ENCODE peak calls at places on chromosomes 3 and 15, in ten cellular contexts. One of them, this sample, is unnamed.

GRCh38 chr3:177824841-177825240 is 627.6 kb upstream of the TBL1XR1 start:
- DNase-seq in NCI-H524: no peak
- DNase-seq in fibroblast of lung: no peak
- DNase-seq in H4: no peak
- DNase-seq in stimulated activated naive CD4-positive, alpha-beta T cell: no peak
- DNase-seq in cardiac muscle cell: no peak
- DNase-seq in NCI-H1417: no peak
- DNase-seq in caudate nucleus: no peak
- DNase-seq in AG08395: no peak
- DNase-seq in MG63: no peak
- DNase-seq in this sample: no peak

GRCh38 chr15:83565553-83566159 is 88.3 kb upstream of the ADAMTSL3 start:
- DNase-seq in caudate nucleus: no peak
- DNase-seq in AG08395: peak; percentile 30
- DNase-seq in MG63: no peak
- DNase-seq in NCI-H524: peak; percentile 33
- DNase-seq in H4: no peak
- DNase-seq in stimulated activated naive CD4-positive, alpha-beta T cell: no peak
- DNase-seq in NCI-H1417: peak; percentile 4
- DNase-seq in fibroblast of lung: peak; percentile 47
- DNase-seq in cardiac muscle cell: peak; percentile 49
- DNase-seq in this sample: peak; percentile 37

GRCh38 chr3:69739204-69740102 is at the start of gene MITF:
- DNase-seq in NCI-H524: peak; percentile 76
- DNase-seq in H4: peak; percentile 65
- DNase-seq in stimulated activated naive CD4-positive, alpha-beta T cell: no peak
- DNase-seq in fibroblast of lung: peak; percentile 88
- DNase-seq in cardiac muscle cell: peak; percentile 92
- DNase-seq in MG63: peak; percentile 90
- DNase-seq in caudate nucleus: peak; percentile 85
- DNase-seq in NCI-H1417: peak; percentile 80
- DNase-seq in AG08395: peak; percentile 95
- DNase-seq in this sample: peak; percentile 95

GRCh38 chr15:94692697-94693096 is 461.3 kb downstream of the MCTP2 start:
- DNase-seq in AG08395: no peak
- DNase-seq in fibroblast of lung: no peak
- DNase-seq in NCI-H524: no peak
- DNase-seq in H4: no peak
- DNase-seq in MG63: no peak
- DNase-seq in cardiac muscle cell: no peak
- DNase-seq in caudate nucleus: no peak
- DNase-seq in NCI-H1417: no peak
- DNase-seq in stimulated activated naive CD4-positive, alpha-beta T cell: no peak
- DNase-seq in this sample: no peak

GRCh38 chr3:141308588-141309218 is 59.6 kb upstream of the ZBTB38 start:
- DNase-seq in H4: peak; percentile 80
- DNase-seq in fibroblast of lung: peak; percentile 49
- DNase-seq in cardiac muscle cell: peak; percentile 64
- DNase-seq in AG08395: peak; percentile 51
- DNase-seq in NCI-H524: peak; percentile 88
- DNase-seq in NCI-H1417: peak; percentile 57
- DNase-seq in caudate nucleus: peak; percentile 22
- DNase-seq in MG63: peak; percentile 41
- DNase-seq in stimulated activated naive CD4-positive, alpha-beta T cell: no peak
- DNase-seq in this sample: peak; percentile 71

GRCh38 chr3:48118322-48118721 is 69.9 kb downstream of the CDC25A start:
- DNase-seq in NCI-H524: no peak
- DNase-seq in MG63: no peak
- DNase-seq in fibroblast of lung: no peak
- DNase-seq in AG08395: no peak
- DNase-seq in stimulated activated naive CD4-positive, alpha-beta T cell: no peak
- DNase-seq in cardiac muscle cell: no peak
- DNase-seq in caudate nucleus: no peak
- DNase-seq in NCI-H1417: no peak
- DNase-seq in H4: no peak
- DNase-seq in this sample: no peak

GRCh38 chr3:147903037-147903436 is 493.9 kb downstream of the ZIC1 start:
- DNase-seq in cardiac muscle cell: no peak
- DNase-seq in fibroblast of lung: no peak
- DNase-seq in MG63: no peak
- DNase-seq in caudate nucleus: no peak
- DNase-seq in stimulated activated naive CD4-positive, alpha-beta T cell: no peak
- DNase-seq in NCI-H1417: no peak
- DNase-seq in H4: no peak
- DNase-seq in AG08395: no peak
- DNase-seq in NCI-H524: no peak
- DNase-seq in this sample: no peak

GRCh38 chr3:139718415-139718814 is 40.6 kb upstream of the NMNAT3 start:
- DNase-seq in AG08395: peak; percentile 55
- DNase-seq in NCI-H524: peak; percentile 100
- DNase-seq in cardiac muscle cell: peak; percentile 41
- DNase-seq in MG63: peak; percentile 44
- DNase-seq in H4: peak; percentile 56
- DNase-seq in stimulated activated naive CD4-positive, alpha-beta T cell: no peak
- DNase-seq in fibroblast of lung: peak; percentile 56
- DNase-seq in NCI-H1417: peak; percentile 29
- DNase-seq in caudate nucleus: no peak
- DNase-seq in this sample: peak; percentile 78

GRCh38 chr15:69074011-69074842 is 59.7 kb downstream of the NOX5 start:
- DNase-seq in MG63: peak; percentile 71
- DNase-seq in H4: peak; percentile 61
- DNase-seq in cardiac muscle cell: peak; percentile 78
- DNase-seq in stimulated activated naive CD4-positive, alpha-beta T cell: no peak
- DNase-seq in fibroblast of lung: peak; percentile 65
- DNase-seq in NCI-H1417: peak; percentile 88
- DNase-seq in NCI-H524: peak; percentile 81
- DNase-seq in caudate nucleus: peak; percentile 10
- DNase-seq in AG08395: peak; percentile 52
- DNase-seq in this sample: peak; percentile 70

GRCh38 chr15:68578960-68579935 is at the start of gene CORO2B:
- DNase-seq in NCI-H524: peak; percentile 74
- DNase-seq in H4: no peak
- DNase-seq in fibroblast of lung: peak; percentile 56
- DNase-seq in AG08395: peak; percentile 52
- DNase-seq in cardiac muscle cell: peak; percentile 59
- DNase-seq in NCI-H1417: peak; percentile 91
- DNase-seq in MG63: peak; percentile 78
- DNase-seq in caudate nucleus: peak; percentile 83
- DNase-seq in stimulated activated naive CD4-positive, alpha-beta T cell: no peak
- DNase-seq in this sample: peak; percentile 30

GRCh38 chr3:125024817-125025216 is 31.0 kb downstream of the HEG1 start:
- DNase-seq in AG08395: no peak
- DNase-seq in MG63: peak; percentile 24
- DNase-seq in caudate nucleus: no peak
- DNase-seq in stimulated activated naive CD4-positive, alpha-beta T cell: no peak
- DNase-seq in cardiac muscle cell: no peak
- DNase-seq in H4: no peak
- DNase-seq in NCI-H524: no peak
- DNase-seq in NCI-H1417: peak; percentile 22
- DNase-seq in fibroblast of lung: no peak
- DNase-seq in this sample: peak; percentile 35

GRCh38 chr15:63244976-63245645 is 32.3 kb upstream of the APH1B start:
- DNase-seq in fibroblast of lung: no peak
- DNase-seq in caudate nucleus: no peak
- DNase-seq in NCI-H524: no peak
- DNase-seq in MG63: no peak
- DNase-seq in H4: no peak
- DNase-seq in NCI-H1417: no peak
- DNase-seq in stimulated activated naive CD4-positive, alpha-beta T cell: peak; percentile 25
- DNase-seq in cardiac muscle cell: no peak
- DNase-seq in AG08395: no peak
- DNase-seq in this sample: no peak

GRCh38 chr15:41182266-41182665 is 48.3 kb downstream of the EXD1 start:
- DNase-seq in stimulated activated naive CD4-positive, alpha-beta T cell: no peak
- DNase-seq in cardiac muscle cell: no peak
- DNase-seq in fibroblast of lung: no peak
- DNase-seq in NCI-H1417: no peak
- DNase-seq in MG63: no peak
- DNase-seq in AG08395: no peak
- DNase-seq in H4: no peak
- DNase-seq in NCI-H524: no peak
- DNase-seq in caudate nucleus: no peak
- DNase-seq in this sample: no peak

GRCh38 chr3:190307164-190307545 is 15.1 kb downstream of the CLDN1 start:
- DNase-seq in H4: no peak
- DNase-seq in caudate nucleus: no peak
- DNase-seq in NCI-H1417: no peak
- DNase-seq in NCI-H524: no peak
- DNase-seq in AG08395: no peak
- DNase-seq in MG63: no peak
- DNase-seq in cardiac muscle cell: no peak
- DNase-seq in fibroblast of lung: no peak
- DNase-seq in stimulated activated naive CD4-positive, alpha-beta T cell: no peak
- DNase-seq in this sample: no peak

GRCh38 chr3:151307131-151307530 is 9.5 kb downstream of the GPR87 start:
- DNase-seq in MG63: no peak
- DNase-seq in caudate nucleus: no peak
- DNase-seq in H4: no peak
- DNase-seq in NCI-H524: no peak
- DNase-seq in NCI-H1417: no peak
- DNase-seq in fibroblast of lung: no peak
- DNase-seq in stimulated activated naive CD4-positive, alpha-beta T cell: no peak
- DNase-seq in AG08395: no peak
- DNase-seq in cardiac muscle cell: no peak
- DNase-seq in this sample: no peak

GRCh38 chr15:40115670-40116093 is 7.0 kb upstream of the BMF start:
- DNase-seq in stimulated activated naive CD4-positive, alpha-beta T cell: no peak
- DNase-seq in caudate nucleus: no peak
- DNase-seq in MG63: no peak
- DNase-seq in H4: peak; percentile 62
- DNase-seq in AG08395: no peak
- DNase-seq in fibroblast of lung: no peak
- DNase-seq in cardiac muscle cell: peak; percentile 49
- DNase-seq in NCI-H524: no peak
- DNase-seq in NCI-H1417: no peak
- DNase-seq in this sample: no peak

GRCh38 chr3:157493627-157494550 is 9.3 kb downstream of the VEPH1 start:
- DNase-seq in stimulated activated naive CD4-positive, alpha-beta T cell: no peak
- DNase-seq in NCI-H524: no peak
- DNase-seq in fibroblast of lung: peak; percentile 85
- DNase-seq in caudate nucleus: no peak
- DNase-seq in cardiac muscle cell: peak; percentile 83
- DNase-seq in H4: peak; percentile 52
- DNase-seq in AG08395: peak; percentile 70
- DNase-seq in MG63: peak; percentile 7
- DNase-seq in NCI-H1417: peak; percentile 40
- DNase-seq in this sample: peak; percentile 78

GRCh38 chr3:105880681-105881290 is 12.0 kb upstream of the CBLB start:
- DNase-seq in NCI-H1417: no peak
- DNase-seq in MG63: no peak
- DNase-seq in fibroblast of lung: no peak
- DNase-seq in NCI-H524: no peak
- DNase-seq in cardiac muscle cell: no peak
- DNase-seq in H4: no peak
- DNase-seq in stimulated activated naive CD4-positive, alpha-beta T cell: no peak
- DNase-seq in caudate nucleus: no peak
- DNase-seq in AG08395: no peak
- DNase-seq in this sample: no peak

GRCh38 chr3:197367081-197367780 is 68.8 kb upstream of the DLG1 start:
- DNase-seq in NCI-H1417: peak; percentile 53
- DNase-seq in MG63: peak; percentile 100
- DNase-seq in NCI-H524: peak; percentile 95
- DNase-seq in cardiac muscle cell: peak; percentile 71
- DNase-seq in AG08395: peak; percentile 74
- DNase-seq in caudate nucleus: peak; percentile 57
- DNase-seq in fibroblast of lung: peak; percentile 49
- DNase-seq in stimulated activated naive CD4-positive, alpha-beta T cell: no peak
- DNase-seq in H4: peak; percentile 99
- DNase-seq in this sample: peak; percentile 99

GRCh38 chr3:108489776-108490175 is 20.6 kb downstream of the MYH15 start:
- DNase-seq in cardiac muscle cell: peak; percentile 70
- DNase-seq in stimulated activated naive CD4-positive, alpha-beta T cell: peak; percentile 17
- DNase-seq in MG63: no peak
- DNase-seq in AG08395: peak; percentile 41
- DNase-seq in NCI-H1417: peak; percentile 61
- DNase-seq in fibroblast of lung: peak; percentile 61
- DNase-seq in H4: peak; percentile 18
- DNase-seq in NCI-H524: peak; percentile 34
- DNase-seq in caudate nucleus: no peak
- DNase-seq in this sample: peak; percentile 69

GRCh38 chr3:128490650-128491070 is 2.3 kb downstream of the GATA2 start:
- DNase-seq in NCI-H1417: no peak
- DNase-seq in H4: no peak
- DNase-seq in AG08395: no peak
- DNase-seq in fibroblast of lung: no peak
- DNase-seq in stimulated activated naive CD4-positive, alpha-beta T cell: no peak
- DNase-seq in MG63: no peak
- DNase-seq in NCI-H524: no peak
- DNase-seq in caudate nucleus: no peak
- DNase-seq in cardiac muscle cell: no peak
- DNase-seq in this sample: no peak

GRCh38 chr3:171977426-171977825 is 62.0 kb upstream of the FNDC3B start:
- DNase-seq in caudate nucleus: no peak
- DNase-seq in MG63: no peak
- DNase-seq in NCI-H524: no peak
- DNase-seq in cardiac muscle cell: no peak
- DNase-seq in H4: no peak
- DNase-seq in fibroblast of lung: no peak
- DNase-seq in NCI-H1417: no peak
- DNase-seq in AG08395: no peak
- DNase-seq in stimulated activated naive CD4-positive, alpha-beta T cell: no peak
- DNase-seq in this sample: no peak

GRCh38 chr3:113211370-113212154 is at the start of gene BOC:
- DNase-seq in MG63: peak; percentile 69
- DNase-seq in H4: peak; percentile 52
- DNase-seq in NCI-H1417: peak; percentile 77
- DNase-seq in AG08395: peak; percentile 69
- DNase-seq in stimulated activated naive CD4-positive, alpha-beta T cell: no peak
- DNase-seq in caudate nucleus: peak; percentile 43
- DNase-seq in fibroblast of lung: peak; percentile 52
- DNase-seq in cardiac muscle cell: peak; percentile 79
- DNase-seq in NCI-H524: no peak
- DNase-seq in this sample: peak; percentile 63

GRCh38 chr3:152471814-152472605 is 203.3 kb downstream of the MBNL1 start:
- DNase-seq in NCI-H1417: peak; percentile 43
- DNase-seq in NCI-H524: peak; percentile 28
- DNase-seq in AG08395: peak; percentile 60
- DNase-seq in fibroblast of lung: peak; percentile 72
- DNase-seq in MG63: peak; percentile 27
- DNase-seq in caudate nucleus: no peak
- DNase-seq in H4: peak; percentile 63
- DNase-seq in stimulated activated naive CD4-positive, alpha-beta T cell: peak; percentile 62
- DNase-seq in cardiac muscle cell: peak; percentile 72
- DNase-seq in this sample: peak; percentile 73